ENCODE peak calls at places on chromosomes 7 and 10, in seven cellular contexts. Q is lung, N is AG10803, A is Caki2, Y is EL, S is T-helper 9 cell, B is head of caudate nucleus. D is an unnamed sample.

GRCh38 chr10:74419491-74420466 is 268.8 kb downstream of the ADK start:
- DNase-seq in S (peak; percentile 6), N (peak; percentile 22), Y (peak; percentile 35), Q (no peak), B (no peak), A (no peak), D (peak; percentile 50)

GRCh38 chr7:55513849-55514248 is 58.5 kb downstream of the VOPP1 start:
- DNase-seq in Y (no peak), N (no peak), A (no peak), B (no peak), S (no peak), Q (no peak), D (no peak)

GRCh38 chr7:121582258-121582657 is 186.2 kb upstream of the FAM3C start:
- DNase-seq in Y (no peak), N (no peak), Q (no peak), A (no peak), B (no peak), S (no peak), D (no peak)

GRCh38 chr7:83486957-83487356 is 162.0 kb downstream of the SEMA3E start:
- DNase-seq in Q (no peak), S (no peak), Y (no peak), A (no peak), B (no peak), N (no peak), D (peak; percentile 16)

GRCh38 chr10:110456046-110456445 is 41.7 kb upstream of the DUSP5 start:
- DNase-seq in S (no peak), B (no peak), A (no peak), Q (no peak), N (no peak), Y (no peak), D (no peak)

GRCh38 chr7:55177068-55177530 is 158.3 kb downstream of the EGFR start:
- DNase-seq in A (no peak), B (no peak), S (no peak), Q (no peak), Y (no peak), N (peak; percentile 11), D (no peak)

GRCh38 chr10:71272122-71272771 is 46.8 kb upstream of the SLC29A3 start:
- DNase-seq in S (no peak), A (no peak), Q (no peak), N (peak; percentile 68), Y (peak; percentile 75), B (no peak), D (peak; percentile 77)

GRCh38 chr10:93873427-93874115 is 20.2 kb upstream of the SLC35G1 start:
- DNase-seq in A (peak; percentile 10), B (no peak), S (no peak), Y (peak; percentile 51), Q (no peak), N (peak; percentile 56), D (no peak)

GRCh38 chr10:75593690-75594556 is 162.5 kb downstream of the LRMDA start:
- DNase-seq in N (no peak), Q (no peak), A (no peak), Y (no peak), B (no peak), S (no peak), D (no peak)

GRCh38 chr7:158581440-158582088 is 6.1 kb downstream of the PTPRN2 start:
- DNase-seq in Y (no peak), A (no peak), S (no peak), Q (no peak), N (no peak), B (no peak), D (no peak)

GRCh38 chr10:84336406-84336805 is 8.0 kb downstream of the CCSER2 start:
- DNase-seq in S (no peak), Y (no peak), Q (no peak), B (no peak), A (no peak), N (no peak), D (no peak)

GRCh38 chr7:117074378-117074777 is 121.1 kb downstream of the ST7 start:
- DNase-seq in N (no peak), Y (no peak), B (no peak), Q (no peak), S (no peak), A (no peak), D (no peak)

GRCh38 chr7:74040101-74040790 is 12.3 kb downstream of the ELN start:
- DNase-seq in B (no peak), Y (no peak), N (peak; percentile 42), S (no peak), Q (no peak), A (no peak), D (no peak)

GRCh38 chr10:12380999-12381398 is 31.7 kb downstream of the CAMK1D start:
- DNase-seq in S (no peak), N (no peak), Q (no peak), A (no peak), Y (no peak), B (no peak), D (no peak)

GRCh38 chr7:43884209-43884608 is 14.9 kb upstream of the MRPS24 start:
- DNase-seq in B (no peak), N (no peak), S (no peak), Y (peak; percentile 39), Q (no peak), A (no peak), D (peak; percentile 37)

GRCh38 chr10:127196955-127197432 is 603 bp upstream of the INSYN2A start:
- DNase-seq in A (no peak), B (peak; percentile 55), N (no peak), Y (no peak), Q (no peak), S (no peak), D (no peak)

GRCh38 chr7:101134399-101134980 is 7.6 kb downstream of the SERPINE1 start:
- DNase-seq in Q (no peak), Y (peak; percentile 56), B (peak; percentile 70), A (no peak), N (no peak), S (no peak), D (no peak)

GRCh38 chr10:22969704-22970103 is 41.9 kb downstream of the ARMC3 start:
- DNase-seq in S (no peak), B (no peak), N (no peak), A (no peak), Y (no peak), Q (no peak), D (no peak)

GRCh38 chr10:63707254-63707910 is 186.2 kb downstream of the REEP3 start:
- DNase-seq in S (no peak), N (peak; percentile 96), A (peak; percentile 94), Y (peak; percentile 97), Q (peak; percentile 43), B (peak; percentile 55), D (peak; percentile 99)

GRCh38 chr7:140625908-140626868 is 14.4 kb downstream of the DENND2A start:
- DNase-seq in Y (peak; percentile 99), S (no peak), B (peak; percentile 83), Q (peak; percentile 66), A (peak; percentile 50), N (peak; percentile 97), D (peak; percentile 99)

GRCh38 chr7:13262929-13263530 is 575.6 kb downstream of the ARL4A start:
- DNase-seq in A (peak; percentile 21), N (peak; percentile 43), S (no peak), Q (no peak), Y (peak; percentile 35), B (no peak), D (no peak)

GRCh38 chr7:3087243-3087642 is 43.6 kb upstream of the CARD11 start:
- DNase-seq in Q (no peak), B (no peak), A (peak; percentile 57), N (no peak), S (no peak), Y (no peak), D (peak; percentile 36)